ENCODE peak calls at places on chromosomes 6 and 20, in nine cellular contexts. L is endothelial cell; X is CD4-positive, alpha-beta T cell; P is NB4; B is GM06990; U is activated B cell treated with CpG ODN at 0.5 μM for 24 hours; C is RWPE1; M is psoas muscle; V is AG04450. N is an unnamed sample.

GRCh38 chr6:158706369-158706982 is 56.6 kb downstream of the SYTL3 start:
- DNase-seq in X (no peak), C (peak), M (peak), V (no peak), B (no peak), P (peak), U (no peak), L (peak), N (no peak)

GRCh38 chr6:48110436-48111142 is 408 bp downstream of the PTCHD4 start:
- DNase-seq in C (no peak), M (no peak), B (no peak), X (no peak), P (no peak), U (no peak), L (no peak), V (no peak), N (no peak)

GRCh38 chr20:52340036-52340634 is 148.6 kb upstream of the ZFP64 start:
- DNase-seq in B (no peak), M (no peak), C (no peak), L (no peak), P (peak), V (no peak), U (no peak), X (no peak), N (no peak)

GRCh38 chr6:125546827-125547226 is 202.6 kb upstream of the HEY2 start:
- DNase-seq in U (no peak), X (no peak), M (no peak), V (no peak), L (no peak), B (no peak), C (no peak), P (peak), N (no peak)

GRCh38 chr6:134173007-134173690 is 120.7 kb upstream of the SLC2A12 start:
- DNase-seq in M (no peak), C (peak), P (no peak), U (no peak), L (no peak), B (no peak), V (no peak), X (no peak), N (no peak)

GRCh38 chr6:8939615-8940014 is 504.3 kb upstream of the SLC35B3 start:
- DNase-seq in C (no peak), U (no peak), X (no peak), B (no peak), M (no peak), P (peak), V (no peak), L (no peak), N (no peak)

GRCh38 chr6:40586369-40586768 is 795 bp downstream of the LRFN2 start:
- DNase-seq in L (peak), B (no peak), V (no peak), P (no peak), U (no peak), X (no peak), M (no peak), C (no peak), N (no peak)

GRCh38 chr6:56223995-56224394 is 23.4 kb downstream of the COL21A1 start:
- DNase-seq in V (no peak), X (no peak), M (no peak), C (peak), L (no peak), B (no peak), U (no peak), P (no peak), N (no peak)

GRCh38 chr6:4153514-4153985 is 18.2 kb upstream of the ECI2 start:
- DNase-seq in U (no peak), P (no peak), C (no peak), X (no peak), M (no peak), B (peak), L (no peak), V (no peak), N (no peak)

GRCh38 chr20:24771651-24772061 is 177.4 kb upstream of the CST7 start:
- DNase-seq in V (no peak), U (no peak), L (peak), M (no peak), B (no peak), C (no peak), X (no peak), P (no peak), N (no peak)

GRCh38 chr6:119484598-119484997 is 135.0 kb upstream of the MAN1A1 start:
- DNase-seq in V (peak), P (no peak), B (no peak), M (no peak), L (no peak), U (no peak), C (peak), X (no peak), N (no peak)

GRCh38 chr6:158548418-158549161 is 11.3 kb upstream of the TMEM181 start:
- DNase-seq in M (no peak), U (no peak), C (no peak), X (no peak), B (no peak), P (no peak), L (no peak), V (no peak), N (no peak)

GRCh38 chr6:7085911-7086310 is 21.9 kb upstream of the RREB1 start:
- DNase-seq in M (peak), X (no peak), C (no peak), P (peak), B (no peak), V (no peak), U (no peak), L (no peak), N (no peak)

GRCh38 chr6:7087491-7087979 is 20.2 kb upstream of the RREB1 start:
- DNase-seq in M (no peak), U (no peak), B (peak), L (no peak), V (no peak), C (no peak), P (peak), X (peak), N (peak)

GRCh38 chr6:7088076-7088742 is 19.6 kb upstream of the RREB1 start:
- DNase-seq in C (no peak), P (no peak), V (no peak), L (no peak), X (no peak), U (no peak), B (no peak), M (no peak), N (no peak)

GRCh38 chr6:7087066-7087465 is 20.7 kb upstream of the RREB1 start:
- DNase-seq in B (no peak), L (no peak), P (peak), C (no peak), U (no peak), M (no peak), X (no peak), V (no peak), N (no peak)

DNA sequence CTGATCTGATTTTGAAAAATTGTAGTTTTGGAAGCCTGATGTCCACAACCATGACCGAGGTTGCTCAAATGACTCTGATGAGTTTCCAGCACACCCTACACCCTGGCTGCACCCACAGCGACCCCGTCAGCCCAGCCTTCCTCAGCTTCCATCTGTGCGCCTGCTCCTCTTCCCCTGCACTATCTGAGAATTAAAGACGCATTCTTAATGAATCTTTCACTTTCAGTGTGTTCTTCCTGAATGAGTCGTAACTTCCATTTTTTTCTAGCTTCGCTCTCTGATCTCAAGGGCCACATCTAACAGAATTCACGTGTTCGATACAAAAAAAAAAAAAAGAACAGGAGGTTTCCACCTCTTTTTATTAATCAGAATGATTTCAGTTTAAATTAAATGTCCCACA is 21.3 kb upstream of the RREB1 start:
- DNase-seq in V (no peak), M (peak), L (no peak), U (peak), C (no peak), X (no peak), P (peak), B (peak), N (no peak)
- TF ChIP-seq CTCF in V (no peak), M (no peak), L (no peak), U (no peak), C (no peak), X (no peak), P (peak), B (peak), N (no peak)

GRCh38 chr6:11822346-11822745 is 43.7 kb upstream of the ADTRP start:
- DNase-seq in B (no peak), C (no peak), M (no peak), P (no peak), X (no peak), U (no peak), V (no peak), L (no peak), N (no peak)
- TF ChIP-seq CTCF in B (no peak), C (no peak), M (peak), P (no peak), X (no peak), U (no peak), V (no peak), L (no peak), N (no peak)

DNA sequence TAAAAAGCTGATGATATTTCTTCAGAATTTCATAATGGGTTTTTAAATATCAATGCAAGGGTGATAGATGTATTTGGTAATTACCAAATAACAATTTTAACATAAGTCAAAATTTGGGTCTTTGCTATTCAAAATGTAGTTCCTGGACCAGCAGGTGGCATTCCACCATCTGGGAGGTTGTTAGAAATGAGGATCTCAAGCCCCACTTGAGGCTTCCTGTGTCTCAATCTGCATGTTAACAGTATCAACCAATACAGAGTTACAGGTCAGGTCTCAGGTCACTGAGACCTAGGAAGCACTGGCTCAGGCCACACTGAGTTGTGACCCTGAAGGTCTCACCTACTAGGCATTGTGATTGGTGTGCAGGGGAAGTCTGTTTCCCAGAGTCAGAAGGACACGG is 57.2 kb upstream of the MTRF1L start:
- DNase-seq in C (no peak), X (no peak), B (no peak), V (no peak), L (no peak), U (no peak), M (no peak), P (peak), N (no peak)
- TF ChIP-seq CTCF in C (no peak), X (no peak), B (peak), V (no peak), L (no peak), U (no peak), M (no peak), P (no peak), N (no peak)

GRCh38 chr6:167119680-167120556 is 3.0 kb upstream of the CCR6 start:
- DNase-seq in V (no peak), C (no peak), M (no peak), B (no peak), U (peak), P (peak), L (no peak), X (peak), N (no peak)
- TF ChIP-seq CTCF in V (no peak), C (no peak), M (no peak), B (peak), U (no peak), P (peak), L (no peak), X (no peak), N (no peak)

DNA sequence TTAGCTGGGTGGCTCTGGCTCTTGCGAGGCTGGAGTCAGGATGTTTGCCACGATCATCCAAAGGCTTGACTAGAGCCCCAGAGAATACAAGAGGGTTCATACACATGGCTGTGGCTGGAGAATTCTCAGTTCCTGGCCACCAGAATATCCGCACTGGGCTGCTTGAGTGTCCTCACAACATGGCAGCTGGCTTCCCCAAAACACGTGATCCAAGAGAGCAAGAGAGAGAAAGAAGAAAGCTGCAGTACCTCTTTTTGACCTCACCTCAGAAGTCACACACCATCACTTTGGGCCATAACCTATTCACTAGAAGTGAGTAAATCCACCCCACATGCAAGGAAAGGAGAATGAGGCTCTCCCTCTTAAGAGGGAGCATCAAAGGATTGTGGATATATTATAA is 21.5 kb upstream of the BPIFB1 start:
- DNase-seq in C (no peak), V (no peak), M (no peak), B (no peak), X (no peak), L (no peak), P (no peak), U (no peak), N (no peak)
- TF ChIP-seq CTCF in C (no peak), V (no peak), M (no peak), B (no peak), X (no peak), L (no peak), P (no peak), U (no peak), N (no peak)

GRCh38 chr6:17470953-17471335 is 77.5 kb downstream of the CAP2 start:
- DNase-seq in M (no peak), U (no peak), V (peak), B (no peak), L (no peak), X (no peak), C (no peak), P (peak), N (no peak)
- TF ChIP-seq CTCF in M (no peak), U (no peak), V (no peak), B (no peak), L (no peak), X (no peak), C (no peak), P (no peak), N (no peak)

GRCh38 chr20:43988867-43989266 is 74.2 kb downstream of the TOX2 start:
- DNase-seq in C (no peak), M (no peak), X (no peak), P (no peak), U (no peak), L (no peak), B (no peak), V (peak), N (no peak)
- TF ChIP-seq CTCF in C (no peak), M (no peak), X (no peak), P (no peak), U (no peak), L (no peak), B (no peak), V (peak), N (no peak)

DNA sequence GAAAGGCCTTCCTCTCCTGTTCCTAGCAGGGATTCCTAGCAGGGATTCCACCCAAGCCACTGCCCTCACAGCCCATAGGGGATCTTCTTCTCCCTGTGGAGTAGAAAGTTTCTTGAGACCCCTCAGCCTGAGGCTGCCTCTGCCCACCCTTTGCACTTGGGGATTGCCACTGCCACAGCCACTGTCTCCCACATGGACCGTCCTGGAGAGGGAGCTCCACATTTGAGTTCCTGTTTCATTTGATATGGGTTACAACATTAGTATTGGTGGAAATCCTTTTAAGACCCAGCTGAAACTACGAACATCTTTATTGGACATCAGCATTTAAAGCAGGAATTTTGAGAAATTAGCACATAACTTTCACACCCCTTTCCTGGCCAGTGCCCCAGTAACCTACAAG is 25.6 kb downstream of the HLA-G start:
- DNase-seq in U (no peak), P (no peak), B (no peak), V (no peak), L (no peak), M (no peak), X (no peak), C (no peak), N (no peak)
- TF ChIP-seq CTCF in U (no peak), P (no peak), B (no peak), V (no peak), L (no peak), M (no peak), X (no peak), C (no peak), N (no peak)

GRCh38 chr20:36441027-36441414 is 100.3 kb upstream of the MYL9 start:
- DNase-seq in V (no peak), U (no peak), B (no peak), P (peak), M (no peak), L (no peak), X (no peak), C (no peak), N (no peak)
- TF ChIP-seq CTCF in V (no peak), U (no peak), B (no peak), P (no peak), M (no peak), L (no peak), X (no peak), C (no peak), N (no peak)

GRCh38 chr20:56636701-56637100 is 7.6 kb downstream of the TFAP2C start:
- DNase-seq in B (no peak), U (no peak), M (no peak), X (no peak), C (peak), L (no peak), V (no peak), P (no peak), N (no peak)
- TF ChIP-seq CTCF in B (no peak), U (no peak), M (no peak), X (no peak), C (no peak), L (no peak), V (no peak), P (no peak), N (no peak)